ENCODE peak calls at places on chromosomes 11 and 22, in eight cellular contexts. V is AG10803, J is body of pancreas, Q is left ventricle myocardium inferior, G is mucosa of descending colon, S is foreskin fibroblast, M is Peyer's patch, N is upper lobe of right lung. F is an unnamed sample.

GRCh38 chr11:70090989-70091388 is 12.9 kb downstream of the ANO1 start:
- DNase-seq in S (no peak), N (no peak), J (no peak), V (peak; percentile 9), M (no peak), G (no peak), Q (peak; percentile 69), F (peak; percentile 22)

GRCh38 chr11:126211236-126212088 is at the start of the genes FAM118B and RPUSD4:
- DNase-seq in S (peak; percentile 96), G (peak; percentile 99), N (peak; percentile 99), V (peak; percentile 96), Q (peak; percentile 99), M (peak; percentile 100), J (peak; percentile 98), F (peak; percentile 95)

GRCh38 chr11:134276396-134277175 is 407 bp downstream of the GLB1L3 start:
- DNase-seq in V (no peak), M (no peak), N (no peak), G (no peak), Q (no peak), J (no peak), S (no peak), F (no peak)

GRCh38 chr22:34798605-34799004 is 267.4 kb upstream of the ISX start:
- DNase-seq in Q (no peak), S (no peak), J (no peak), G (no peak), N (no peak), V (peak; percentile 53), M (no peak), F (no peak)

GRCh38 chr11:111719379-111719778 is 46.8 kb downstream of the PPP2R1B start:
- DNase-seq in M (no peak), N (no peak), V (peak; percentile 13), Q (no peak), S (no peak), G (no peak), J (no peak), F (peak; percentile 49)

GRCh38 chr11:104490182-104490581 is 326.2 kb upstream of the PDGFD start:
- DNase-seq in J (no peak), V (no peak), Q (no peak), M (no peak), S (no peak), N (no peak), G (no peak), F (no peak)

GRCh38 chr11:61484541-61484940 is 24.0 kb upstream of the LRRC10B start:
- DNase-seq in G (no peak), V (no peak), M (no peak), N (peak; percentile 75), Q (no peak), S (no peak), J (no peak), F (no peak)

GRCh38 chr22:27714076-27714475 is 87.5 kb downstream of the MN1 start:
- DNase-seq in M (no peak), V (no peak), Q (no peak), J (no peak), S (no peak), N (no peak), G (no peak), F (peak; percentile 46)

GRCh38 chr22:36104435-36104834 is 56.1 kb downstream of the APOL3 start:
- DNase-seq in N (no peak), V (no peak), M (no peak), S (no peak), Q (no peak), G (no peak), J (no peak), F (no peak)

GRCh38 chr11:120546312-120547205 is 35.0 kb downstream of the GRIK4 start:
- DNase-seq in Q (no peak), N (no peak), S (peak; percentile 93), G (peak; percentile 69), V (peak; percentile 97), J (peak; percentile 75), M (no peak), F (peak; percentile 88)

GRCh38 chr11:64242920-64243854 is 2.3 kb downstream of the FKBP2 start:
- DNase-seq in S (no peak), V (no peak), G (peak; percentile 62), M (no peak), Q (no peak), J (no peak), N (peak; percentile 63), F (no peak)

GRCh38 chr11:90134420-90135003 is at the start of gene NAALAD2:
- DNase-seq in Q (peak; percentile 53), V (peak; percentile 28), G (peak; percentile 44), M (peak; percentile 48), J (peak; percentile 22), N (peak; percentile 65), S (peak; percentile 24), F (peak; percentile 34)

GRCh38 chr22:19666663-19667593 is 47.4 kb upstream of the SEPTIN5 start:
- DNase-seq in G (no peak), M (no peak), J (no peak), V (peak; percentile 62), S (no peak), Q (no peak), N (no peak), F (peak; percentile 87)

GRCh38 chr11:12359761-12360160 is 17.6 kb upstream of the PARVA start:
- DNase-seq in Q (no peak), J (no peak), G (no peak), S (no peak), V (peak; percentile 27), M (no peak), N (no peak), F (no peak)

GRCh38 chr11:81916459-81916858 is 817.2 kb downstream of the FAM181B start:
- DNase-seq in S (no peak), Q (no peak), N (no peak), M (no peak), G (no peak), J (no peak), V (no peak), F (no peak)

GRCh38 chr11:55714982-55715888 is 53.2 kb downstream of the OR4C6 start:
- DNase-seq in V (no peak), M (no peak), G (no peak), Q (no peak), N (no peak), J (no peak), S (no peak), F (no peak)
- H3K4me3 ChIP-seq in V (no peak overlapping the region), M (no peak overlapping the region), G (no peak overlapping the region), Q (no peak overlapping the region), N (no peak overlapping the region), J (no peak overlapping the region), S (no peak overlapping the region), F (no peak overlapping the region)

GRCh38 chr11:114031599-114032320 is 27.8 kb upstream of the ZBTB16 start:
- DNase-seq in G (no peak), S (no peak), Q (no peak), J (no peak), N (peak; percentile 70), V (no peak), M (no peak), F (no peak)

GRCh38 chr11:114027941-114028340 is 31.6 kb upstream of the ZBTB16 start:
- DNase-seq in S (no peak), M (no peak), N (no peak), Q (no peak), J (no peak), V (no peak), G (no peak), F (no peak)

GRCh38 chr11:114025329-114025907 is 34.1 kb upstream of the ZBTB16 start:
- DNase-seq in Q (no peak), M (no peak), S (no peak), N (no peak), G (no peak), V (no peak), J (no peak), F (no peak)

GRCh38 chr11:114027396-114027795 is 32.1 kb upstream of the ZBTB16 start:
- DNase-seq in G (no peak), Q (no peak), J (no peak), S (no peak), M (no peak), N (no peak), V (no peak), F (no peak)

DNA sequence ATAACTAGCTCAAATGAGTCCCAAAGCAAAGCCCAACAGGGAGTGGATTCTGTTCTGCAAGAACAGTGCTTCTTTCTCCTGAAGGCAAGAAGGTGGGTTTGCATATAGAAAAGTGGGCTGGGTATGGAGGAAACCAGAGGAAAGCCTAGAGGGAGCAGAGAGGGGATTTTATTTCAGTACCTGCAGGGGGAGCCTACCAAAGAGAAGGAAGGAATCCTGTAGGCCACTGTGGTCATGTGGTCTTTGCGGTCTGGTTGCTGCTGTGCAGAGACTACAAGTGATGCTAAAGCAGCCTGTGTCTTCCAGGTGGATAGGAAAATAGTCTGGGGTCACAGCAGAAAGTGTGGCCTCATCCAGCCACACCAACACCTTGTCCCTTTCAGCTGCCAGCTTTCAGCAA is 33.2 kb upstream of the ZBTB16 start:
- DNase-seq in J (no peak), S (no peak), M (no peak), V (no peak), G (no peak), N (no peak), Q (no peak), F (peak; percentile 7)
- TF ChIP-seq CTCF in J (no peak), S (no peak), M (peak; percentile 21), V (no peak), G (no peak), N (peak; percentile 7), Q (peak; percentile 24), F (peak; percentile 10)

GRCh38 chr11:10365045-10365444 is 60.2 kb downstream of the ADM start:
- DNase-seq in Q (no peak), G (no peak), M (no peak), V (no peak), S (no peak), J (no peak), N (no peak), F (no peak)

GRCh38 chr11:10371926-10372641 is 67.2 kb downstream of the ADM start:
- DNase-seq in N (no peak), M (no peak), J (no peak), S (no peak), V (peak; percentile 70), Q (no peak), G (no peak), F (peak; percentile 56)

GRCh38 chr11:10366568-10367331 is 61.9 kb downstream of the ADM start:
- DNase-seq in M (peak; percentile 77), G (peak; percentile 75), J (peak; percentile 87), V (peak; percentile 96), N (peak; percentile 73), S (peak; percentile 96), Q (peak; percentile 79), F (peak; percentile 100)
- H3K4me3 ChIP-seq in M (no peak overlapping the region), G (no peak overlapping the region), J (no peak overlapping the region), V (no peak overlapping the region), N (no peak overlapping the region), S (no peak overlapping the region), Q (no peak overlapping the region), F (no peak overlapping the region)

GRCh38 chr11:59281177-59281576 is 68.5 kb upstream of the MPEG1 start:
- DNase-seq in S (no peak), Q (no peak), M (no peak), G (no peak), J (no peak), N (no peak), V (no peak), F (no peak)
- TF ChIP-seq CTCF in S (no peak), Q (no peak), M (no peak), G (no peak), J (peak; percentile 2), N (no peak), V (no peak), F (no peak)